ENCODE peak calls at places on chromosomes 6 and 20, in nine cellular contexts. G is lower leg skin; W is neural progenitor cell; H is CD8-positive, alpha-beta memory T cell; L is cardiac fibroblast; K is uterus; U is GM12864; C is AG10803; O is foreskin fibroblast. J is an unnamed sample.

GRCh38 chr6:20789162-20789561 is 254.9 kb downstream of the CDKAL1 start:
- DNase-seq in G (no peak), W (no peak), H (no peak), L (peak; percentile 39), C (peak; percentile 36), K (no peak), U (no peak), O (peak; percentile 28), J (no peak)

GRCh38 chr6:109713097-109713496 is 22.0 kb downstream of the FIG4 start:
- DNase-seq in K (no peak), G (no peak), O (peak; percentile 38), C (no peak), L (no peak), H (no peak), W (no peak), U (no peak), J (no peak)

GRCh38 chr6:169172435-169172834 is 81.2 kb downstream of the THBS2 start:
- DNase-seq in G (no peak), O (peak; percentile 98), L (peak; percentile 95), C (peak; percentile 90), W (no peak), U (no peak), H (no peak), K (peak; percentile 46), J (no peak)

GRCh38 chr6:136607204-136607931 is 57.1 kb upstream of the MAP7 start:
- DNase-seq in O (peak; percentile 31), L (peak; percentile 31), C (no peak), U (no peak), G (no peak), W (no peak), H (no peak), K (no peak), J (no peak)

GRCh38 chr6:14748679-14749078 is 497.2 kb upstream of the JARID2 start:
- DNase-seq in L (no peak), C (no peak), U (no peak), H (no peak), O (no peak), G (no peak), W (no peak), K (no peak), J (no peak)

GRCh38 chr6:113636357-113636824 is 220.8 kb upstream of the MARCKS start:
- DNase-seq in H (no peak), U (no peak), O (peak; percentile 61), G (no peak), L (peak; percentile 34), K (no peak), C (peak; percentile 48), W (no peak), J (no peak)

GRCh38 chr6:150667977-150668716 is 68.5 kb downstream of the PLEKHG1 start:
- DNase-seq in C (peak; percentile 82), L (peak; percentile 88), G (peak; percentile 92), U (no peak), W (peak; percentile 88), O (peak; percentile 86), H (no peak), K (peak; percentile 92), J (peak; percentile 94)

GRCh38 chr6:139722540-139722939 is 348.1 kb upstream of the CITED2 start:
- DNase-seq in W (no peak), L (peak; percentile 25), C (no peak), H (no peak), O (peak; percentile 54), K (no peak), U (no peak), G (no peak), J (no peak)

GRCh38 chr6:110746680-110747079 is 68.6 kb downstream of the CDK19 start:
- DNase-seq in L (no peak), O (no peak), H (no peak), U (no peak), K (no peak), G (no peak), W (no peak), C (no peak), J (no peak)

GRCh38 chr6:22513667-22514066 is 55.7 kb upstream of the HDGFL1 start:
- DNase-seq in H (no peak), W (no peak), K (no peak), U (no peak), O (no peak), C (no peak), L (no peak), G (no peak), J (no peak)

GRCh38 chr6:33421344-33421643 is 1.4 kb downstream of the SYNGAP1 start:
- DNase-seq in L (no peak), G (no peak), C (no peak), W (no peak), O (no peak), K (no peak), U (no peak), H (no peak), J (no peak)

GRCh38 chr6:33419580-33420492 is at the start of gene SYNGAP1:
- DNase-seq in G (no peak), H (no peak), L (peak; percentile 33), K (peak; percentile 90), C (peak; percentile 67), W (peak; percentile 78), O (peak; percentile 80), U (no peak), J (no peak)

GRCh38 chr6:33418690-33419291 is 884 bp upstream of the CUTA start:
- DNase-seq in H (no peak), G (no peak), K (no peak), C (no peak), L (peak; percentile 42), O (no peak), W (peak; percentile 15), U (no peak), J (no peak)

GRCh38 chr6:33417903-33418689 is at the start of gene CUTA:
- DNase-seq in K (peak; percentile 99), U (peak; percentile 100), C (peak; percentile 100), O (peak; percentile 100), G (peak; percentile 100), W (peak; percentile 99), L (peak; percentile 100), H (peak; percentile 99), J (peak; percentile 99)

GRCh38 chr6:33420493-33421343 is 853 bp downstream of the SYNGAP1 start:
- DNase-seq in U (no peak), L (no peak), H (no peak), G (no peak), K (no peak), C (no peak), O (peak; percentile 42), W (no peak), J (no peak)
- H3K4me3 ChIP-seq in U (no peak overlapping the region), L (peak overlapping the region; percentile 42), H (no peak overlapping the region), G (no peak overlapping the region), K (peak overlapping the region; percentile 43), C (peak overlapping the region; percentile 65), O (peak overlapping the region; percentile 52), W (peak overlapping the region; percentile 84), J (peak overlapping the region; percentile 41)

GRCh38 chr6:15751721-15752350 is 89.0 kb upstream of the DTNBP1 start:
- DNase-seq in G (no peak), W (no peak), C (no peak), O (no peak), H (no peak), K (no peak), L (no peak), U (no peak), J (no peak)
- H3K4me3 ChIP-seq in G (no peak overlapping the region), W (no peak overlapping the region), C (no peak overlapping the region), O (no peak overlapping the region), H (no peak overlapping the region), K (no peak overlapping the region), L (no peak overlapping the region), U (no peak overlapping the region), J (no peak overlapping the region)

GRCh38 chr20:54479138-54479906 is 3.9 kb downstream of the DOK5 start:
- DNase-seq in U (no peak), W (peak; percentile 73), K (no peak), G (no peak), H (no peak), L (no peak), O (peak; percentile 19), C (no peak), J (no peak)

GRCh38 chr20:54477134-54477533 is 1.7 kb downstream of the DOK5 start:
- DNase-seq in C (no peak), G (no peak), L (no peak), K (no peak), U (no peak), W (no peak), O (peak; percentile 4), H (no peak), J (no peak)

GRCh38 chr20:54476336-54476928 is 1.0 kb downstream of the DOK5 start:
- DNase-seq in O (peak; percentile 6), K (no peak), L (no peak), C (no peak), U (no peak), H (no peak), G (no peak), W (peak; percentile 9), J (no peak)

GRCh38 chr20:54475334-54476287 is at the start of gene DOK5:
- DNase-seq in O (peak; percentile 69), L (peak; percentile 38), W (peak; percentile 74), K (peak; percentile 19), G (no peak), U (no peak), C (peak; percentile 18), H (no peak), J (no peak)

GRCh38 chr20:54477556-54477955 is 2.2 kb downstream of the DOK5 start:
- DNase-seq in U (no peak), H (no peak), O (peak; percentile 32), W (no peak), C (peak; percentile 7), K (no peak), L (peak; percentile 47), G (no peak), J (no peak)
- H3K4me3 ChIP-seq in U (no peak overlapping the region), H (no peak overlapping the region), O (peak overlapping the region; percentile 62), W (no peak overlapping the region), C (no peak overlapping the region), K (no peak overlapping the region), L (no peak overlapping the region), G (no peak overlapping the region), J (no peak overlapping the region)

GRCh38 chr20:24395151-24395550 is 74.3 kb upstream of the SYNDIG1 start:
- DNase-seq in L (no peak), K (no peak), G (no peak), C (no peak), U (no peak), H (no peak), W (no peak), O (no peak), J (no peak)

GRCh38 chr20:24388828-24389325 is 80.6 kb upstream of the SYNDIG1 start:
- DNase-seq in G (no peak), C (no peak), L (no peak), O (peak; percentile 16), W (no peak), H (no peak), U (no peak), K (no peak), J (no peak)

GRCh38 chr20:24389686-24390085 is 79.7 kb upstream of the SYNDIG1 start:
- DNase-seq in O (no peak), H (peak; percentile 64), C (no peak), G (no peak), L (no peak), K (no peak), W (no peak), U (no peak), J (no peak)

GRCh38 chr20:24392612-24393011 is 76.8 kb upstream of the SYNDIG1 start:
- DNase-seq in C (no peak), U (no peak), H (no peak), O (no peak), L (no peak), K (no peak), W (no peak), G (no peak), J (no peak)

DNA sequence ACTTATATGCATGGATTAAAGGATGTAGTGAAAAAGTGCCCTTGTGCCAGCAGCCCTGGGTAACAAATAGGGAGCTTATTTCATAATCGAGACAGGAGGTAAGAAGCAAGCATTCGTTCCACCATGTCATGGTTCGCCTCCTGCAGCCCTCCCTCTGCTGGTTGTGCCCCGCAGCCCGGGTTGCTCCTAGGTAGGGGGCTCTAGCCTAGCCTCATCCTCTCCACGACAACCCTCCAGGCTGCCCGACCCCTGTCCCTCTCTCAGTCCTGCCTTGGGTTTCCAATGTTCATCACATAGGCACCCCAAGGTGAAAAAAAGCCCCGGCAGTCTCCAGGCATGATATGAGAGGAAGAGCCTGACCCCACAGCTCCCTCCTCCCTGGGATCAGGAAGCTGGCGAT is 75.5 kb upstream of the SYNDIG1 start:
- DNase-seq in H (no peak), C (no peak), U (no peak), K (no peak), G (no peak), L (no peak), W (no peak), O (no peak), J (no peak)
- H3K4me3 ChIP-seq in H (no peak overlapping the region), C (no peak overlapping the region), U (no peak overlapping the region), K (no peak overlapping the region), G (no peak overlapping the region), L (no peak overlapping the region), W (no peak overlapping the region), O (no peak overlapping the region), J (no peak overlapping the region)

J was measured in HFF-Myc.